ENCODE peak calls at places on chromosomes 1 and 21, in six cellular contexts. U is GM23248; W is body of pancreas; G is cardiac muscle cell; T is uterus; B is CD4-positive, CD25-positive, alpha-beta regulatory T cell. D is an unnamed sample.

GRCh38 chr1:206909167-206909882 is 12.1 kb downstream of the IL24 start:
- DNase-seq in U (peak), W (peak), G (no peak), T (peak), B (no peak), D (no peak)

GRCh38 chr1:166839600-166840308 is 479 bp downstream of the POGK start:
- DNase-seq in U (peak), W (peak), G (peak), T (peak), B (peak), D (no peak)

GRCh38 chr1:168225476-168226190 is at the start of gene SFT2D2:
- DNase-seq in U (peak), W (peak), G (peak), T (peak), B (peak), D (no peak)

GRCh38 chr1:20829531-20829930 is 42.4 kb upstream of the HP1BP3 start:
- DNase-seq in U (peak), W (no peak), G (no peak), T (no peak), B (no peak), D (no peak)

GRCh38 chr1:26784023-26784871 is 3.5 kb upstream of the PIGV start:
- DNase-seq in U (peak), W (peak), G (peak), T (peak), B (no peak), D (no peak)

GRCh38 chr1:150234647-150235435 is 1.1 kb downstream of the ANP32E start:
- DNase-seq in U (peak), W (peak), G (peak), T (peak), B (peak), D (no peak)

GRCh38 chr1:156342556-156342955 is 4.2 kb downstream of the TSACC start:
- DNase-seq in U (peak), W (no peak), G (no peak), T (no peak), B (no peak), D (no peak)

GRCh38 chr1:20440785-20441200 is 45.2 kb downstream of the CAMK2N1 start:
- DNase-seq in U (peak), W (peak), G (peak), T (peak), B (peak), D (no peak)

GRCh38 chr1:112538883-112539282 is 30.1 kb downstream of the WNT2B start:
- DNase-seq in U (no peak), W (no peak), G (no peak), T (no peak), B (no peak), D (no peak)

GRCh38 chr21:23452384-23453083 is 2154.7 kb downstream of the MRPL39 start:
- DNase-seq in U (no peak), W (peak), G (no peak), T (no peak), B (no peak), D (no peak)

GRCh38 chr1:23592209-23592905 is 33.1 kb upstream of the ID3 start:
- DNase-seq in U (peak), W (no peak), G (no peak), T (no peak), B (peak), D (peak)

GRCh38 chr1:23594927-23595353 is 35.6 kb upstream of the ID3 start:
- DNase-seq in U (no peak), W (no peak), G (no peak), T (no peak), B (peak), D (no peak)

GRCh38 chr1:23594149-23594917 is 35.0 kb upstream of the ID3 start:
- DNase-seq in U (no peak), W (no peak), G (no peak), T (no peak), B (no peak), D (no peak)

GRCh38 chr1:23593042-23593521 is 33.8 kb upstream of the ID3 start:
- DNase-seq in U (no peak), W (peak), G (no peak), T (no peak), B (no peak), D (peak)

DNA sequence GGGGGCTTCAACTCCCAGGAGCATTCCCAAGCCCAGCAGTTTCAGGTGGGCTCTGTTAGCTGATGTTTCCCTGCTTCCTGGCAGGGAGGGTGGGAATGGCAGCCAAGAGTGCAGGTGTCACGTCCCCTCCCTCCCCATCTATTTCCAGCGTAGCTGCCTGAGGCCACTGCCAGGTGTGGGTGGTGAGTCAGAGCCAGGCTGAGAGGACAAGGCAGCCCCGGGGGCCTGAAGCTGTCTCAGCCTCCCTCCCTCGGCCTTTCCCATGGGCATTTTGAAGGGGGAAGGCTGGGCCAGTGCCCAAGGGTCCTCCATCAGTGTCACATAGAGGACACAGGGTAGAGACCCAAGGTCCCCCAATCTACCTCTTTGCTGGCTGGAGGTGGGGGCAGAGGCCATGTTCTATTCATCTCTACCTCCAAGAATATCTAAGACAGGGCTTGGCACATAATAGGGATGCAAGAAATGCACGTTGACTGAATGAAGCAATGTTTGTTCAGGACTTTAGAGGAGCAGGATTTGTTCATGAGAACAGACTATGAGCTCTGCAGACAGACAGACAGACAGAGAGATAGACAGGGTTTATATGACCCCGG is 34.4 kb upstream of the ID3 start:
- DNase-seq in U (peak), W (peak), G (no peak), T (no peak), B (no peak), D (peak)
- H3K27ac ChIP-seq in U (no peak), W (peak), G (peak), T (no peak), B (no peak), D (peak)

DNA sequence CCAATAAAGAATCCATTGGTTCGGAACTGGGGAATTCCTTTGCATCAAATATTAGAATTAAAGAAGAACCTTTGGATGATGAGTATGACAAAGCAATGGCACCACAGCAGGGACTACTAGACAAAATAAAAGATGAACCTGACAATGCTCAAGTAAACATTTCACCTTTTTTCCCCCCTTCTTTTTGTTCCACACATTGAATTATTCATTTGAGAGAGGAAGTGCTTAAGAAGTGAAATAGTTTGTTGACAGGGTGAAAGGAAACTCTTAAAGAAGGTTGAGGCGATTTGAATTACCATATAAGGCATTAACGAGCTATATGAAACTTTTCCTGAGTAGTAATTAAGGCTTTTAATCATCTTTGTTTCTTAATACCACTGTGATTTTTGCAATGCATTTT is 93.1 kb downstream of the ZMYM4 start:
- DNase-seq in U (no peak), W (no peak), G (no peak), T (no peak), B (peak), D (no peak)
- H3K27ac ChIP-seq in U (no peak), W (no peak), G (peak), T (no peak), B (no peak), D (no peak)

GRCh38 chr1:115242543-115242942 is 95.5 kb downstream of the NGF start:
- DNase-seq in U (no peak), W (no peak), G (no peak), T (no peak), B (no peak), D (no peak)

GRCh38 chr1:115251340-115251748 is 86.7 kb downstream of the NGF start:
- DNase-seq in U (peak), W (no peak), G (peak), T (no peak), B (no peak), D (no peak)

GRCh38 chr1:115251856-115252255 is 86.2 kb downstream of the NGF start:
- DNase-seq in U (peak), W (no peak), G (peak), T (peak), B (no peak), D (no peak)

GRCh38 chr1:115245227-115245626 is 92.8 kb downstream of the NGF start:
- DNase-seq in U (no peak), W (no peak), G (no peak), T (no peak), B (no peak), D (no peak)

DNA sequence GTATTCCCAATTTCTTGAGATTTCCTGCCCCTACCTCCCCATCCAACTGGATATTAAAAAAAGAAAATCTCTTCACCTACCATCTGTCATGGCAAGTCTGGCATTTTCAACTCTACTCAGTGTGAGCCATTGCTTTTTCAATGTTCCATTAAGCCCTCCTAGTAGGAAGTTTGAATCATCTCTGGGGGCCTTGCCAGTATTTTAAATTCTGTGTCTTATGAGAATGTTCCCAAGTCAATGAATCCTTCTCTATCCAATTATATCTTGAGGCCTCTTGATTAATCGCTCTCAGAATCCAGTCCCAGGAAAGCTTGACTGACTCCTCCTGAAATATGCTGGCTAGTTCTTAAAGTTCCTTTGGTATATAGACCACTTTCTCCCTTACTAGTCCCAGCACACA is 91.5 kb downstream of the NGF start:
- DNase-seq in U (peak), W (no peak), G (no peak), T (no peak), B (no peak), D (no peak)
- H3K27ac ChIP-seq in U (no peak), W (no peak), G (no peak), T (no peak), B (no peak), D (no peak)

DNA sequence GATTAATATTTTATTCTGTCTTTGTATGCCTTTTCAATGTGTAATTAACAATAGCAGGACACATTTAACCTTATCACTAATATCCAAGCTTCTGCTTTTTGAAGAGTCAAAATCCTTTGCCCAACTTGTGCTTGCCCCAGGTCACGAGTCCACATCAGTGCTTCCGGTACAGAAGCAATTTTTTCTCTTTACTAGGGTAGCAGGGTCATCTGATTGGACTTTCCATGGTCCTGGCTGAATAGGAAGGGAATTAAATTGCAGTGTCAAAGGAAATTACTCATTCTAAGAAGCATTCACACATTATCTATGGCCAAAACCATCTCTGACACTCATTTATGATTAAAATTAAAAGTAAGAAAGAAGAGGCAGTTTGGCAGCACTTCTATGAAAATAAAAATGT is 460.5 kb upstream of the ADGRL2 start:
- DNase-seq in U (no peak), W (no peak), G (peak), T (no peak), B (no peak), D (no peak)
- H3K27ac ChIP-seq in U (no peak), W (no peak), G (no peak), T (no peak), B (no peak), D (no peak)

GRCh38 chr21:41933259-41934079 is 20.3 kb downstream of the C2CD2 start:
- DNase-seq in U (peak), W (no peak), G (peak), T (no peak), B (no peak), D (no peak)

GRCh38 chr21:41931041-41931451 is 22.8 kb downstream of the C2CD2 start:
- DNase-seq in U (no peak), W (no peak), G (peak), T (no peak), B (no peak), D (peak)

GRCh38 chr21:41929248-41929647 is 24.6 kb downstream of the C2CD2 start:
- DNase-seq in U (no peak), W (no peak), G (no peak), T (no peak), B (no peak), D (no peak)

GRCh38 chr21:41932576-41933258 is 21.1 kb downstream of the C2CD2 start:
- DNase-seq in U (peak), W (no peak), G (no peak), T (no peak), B (no peak), D (no peak)

GRCh38 chr21:41932191-41932575 is 21.6 kb downstream of the C2CD2 start:
- DNase-seq in U (peak), W (no peak), G (peak), T (no peak), B (no peak), D (peak)
- H3K27ac ChIP-seq in U (peak), W (no peak), G (no peak), T (peak), B (no peak), D (peak)